ENCODE peak calls at places on chromosomes 12 and 14, in six cellular contexts. P is ovary, Y is fibroblast of mammary gland, R is HCT116, O is MM.1S, N is heart right ventricle. G is an unnamed sample.

GRCh38 chr12:113506867-113507266 is 35.2 kb upstream of the LHX5 start:
- DNase-seq in Y (no peak), R (no peak), O (no peak), N (no peak), P (no peak), G (no peak)

GRCh38 chr14:75340921-75341320 is 62.3 kb downstream of the FOS start:
- DNase-seq in Y (peak; percentile 82), R (no peak), P (no peak), N (peak; percentile 95), O (no peak), G (no peak)

GRCh38 chr14:71932229-71932951 is at the start of gene RGS6:
- DNase-seq in N (no peak), R (peak; percentile 43), O (peak; percentile 73), Y (no peak), P (peak; percentile 15), G (no peak)

GRCh38 chr12:109722753-109723109 is 9.1 kb downstream of the FAM222A start:
- DNase-seq in P (no peak), Y (no peak), R (no peak), O (no peak), N (no peak), G (no peak)

GRCh38 chr12:131045705-131046460 is 92.2 kb downstream of the ADGRD1 start:
- DNase-seq in N (no peak), O (no peak), R (no peak), P (no peak), Y (no peak), G (no peak)

GRCh38 chr12:194276-194675 is 19.7 kb downstream of the SLC6A12 start:
- DNase-seq in O (no peak), R (no peak), P (no peak), N (no peak), Y (no peak), G (no peak)

GRCh38 chr14:103384450-103385152 is 614 bp upstream of the MARK3 start:
- DNase-seq in P (no peak), N (no peak), O (no peak), Y (no peak), R (no peak), G (no peak)

GRCh38 chr12:13187399-13187798 is 9.1 kb upstream of the EMP1 start:
- DNase-seq in O (no peak), R (no peak), P (no peak), N (no peak), Y (peak; percentile 96), G (no peak)

GRCh38 chr12:92717202-92717601 is 14.4 kb downstream of the PLEKHG7 start:
- DNase-seq in O (no peak), P (no peak), N (no peak), R (peak; percentile 13), Y (peak; percentile 76), G (peak; percentile 45)

GRCh38 chr12:85829391-85829790 is 6.8 kb downstream of the RASSF9 start:
- DNase-seq in N (no peak), P (no peak), Y (peak; percentile 66), R (no peak), O (no peak), G (no peak)

GRCh38 chr14:102140027-102140749 is 491 bp downstream of the WDR20 start:
- DNase-seq in Y (no peak), O (no peak), P (no peak), N (no peak), R (no peak), G (no peak)

GRCh38 chr12:68106160-68106559 is 53.4 kb downstream of the IFNG start:
- DNase-seq in Y (peak; percentile 15), N (no peak), O (no peak), R (peak; percentile 6), P (no peak), G (peak; percentile 20)

GRCh38 chr12:79848321-79848720 is 86.6 kb downstream of the PPP1R12A start:
- DNase-seq in R (no peak), Y (no peak), N (no peak), O (no peak), P (no peak), G (no peak)

GRCh38 chr12:65670775-65671174 is 153.5 kb upstream of the HMGA2 start:
- DNase-seq in Y (peak; percentile 28), R (no peak), N (no peak), P (no peak), O (no peak), G (no peak)

GRCh38 chr12:53569174-53569557 is 57.0 kb downstream of the ATF7 start:
- DNase-seq in R (no peak), N (no peak), P (no peak), Y (peak; percentile 43), O (no peak), G (peak; percentile 23)

GRCh38 chr14:51730674-51731073 is 79.0 kb downstream of the FRMD6 start:
- DNase-seq in R (no peak), P (no peak), O (no peak), Y (no peak), N (no peak), G (no peak)

GRCh38 chr14:94558842-94559241 is 2.4 kb upstream of the SERPINA4 start:
- DNase-seq in O (no peak), Y (no peak), N (no peak), R (no peak), P (no peak), G (no peak)

GRCh38 chr12:76420221-76420620 is 72.0 kb upstream of the BBS10 start:
- DNase-seq in O (no peak), Y (no peak), R (no peak), P (no peak), N (no peak), G (no peak)

GRCh38 chr12:54300732-54301427 is at the start of gene NFE2:
- DNase-seq in P (no peak), Y (peak; percentile 63), R (no peak), N (no peak), O (peak; percentile 37), G (no peak)

GRCh38 chr12:59070534-59070933 is 150.2 kb upstream of the LRIG3 start:
- DNase-seq in R (no peak), P (no peak), Y (no peak), N (no peak), O (no peak), G (no peak)

GRCh38 chr12:131102991-131103609 is 149.4 kb downstream of the ADGRD1 start:
- DNase-seq in P (no peak), R (no peak), N (no peak), O (no peak), Y (no peak), G (no peak)

GRCh38 chr14:54570047-54570446 is 3.1 kb downstream of the SAMD4A start:
- DNase-seq in R (no peak), Y (no peak), N (no peak), O (no peak), P (no peak), G (no peak)
- H3K4me3 ChIP-seq in R (no peak overlapping the region), Y (peak overlapping the region; percentile 22), N (peak overlapping the region; percentile 10), O (no peak overlapping the region), P (no peak overlapping the region), G (no peak overlapping the region)

DNA sequence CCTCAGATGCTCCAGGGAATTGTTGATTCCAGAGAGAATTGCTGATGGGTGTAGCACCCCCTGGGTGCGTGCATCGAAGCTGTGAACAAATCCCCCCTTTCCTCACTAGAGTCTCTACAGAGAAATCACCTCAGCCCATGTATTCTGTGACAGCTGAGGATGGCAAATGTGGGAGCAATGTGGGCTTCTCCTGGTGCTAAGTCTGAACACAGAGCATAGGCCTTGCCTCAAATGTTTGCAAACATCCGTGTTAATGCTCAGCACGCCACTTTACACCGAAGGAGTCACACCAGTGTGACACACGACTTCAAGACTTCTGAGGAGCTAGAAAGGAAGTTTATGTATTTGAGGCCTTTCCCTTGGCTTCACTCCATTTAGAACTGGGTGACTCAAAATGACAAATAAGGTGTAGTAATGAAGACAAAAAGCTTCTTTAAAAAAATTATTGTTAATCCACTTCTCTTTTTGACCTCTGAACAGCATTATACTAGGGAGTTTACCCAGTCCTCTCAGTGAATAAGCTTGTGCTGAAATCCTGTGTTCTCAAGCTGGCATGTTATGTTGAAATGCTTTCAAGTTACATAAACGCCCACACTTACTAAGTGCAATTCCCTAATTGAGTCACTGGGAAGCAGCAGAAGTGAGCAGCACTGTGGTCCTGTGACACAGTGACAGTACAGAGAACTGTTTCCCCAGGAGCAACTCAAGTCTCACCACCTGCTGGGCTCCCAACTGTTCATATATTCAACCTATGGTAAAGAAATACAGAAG is 92.9 kb downstream of the FAR2 start:
- DNase-seq in P (no peak), O (no peak), Y (peak; percentile 96), N (peak; percentile 32), R (peak; percentile 49), G (peak; percentile 82)
- TF ChIP-seq CTCF in P (no peak), O (no peak), Y (peak; percentile 14), N (no peak), R (no peak), G (peak; percentile 17)

GRCh38 chr14:21096889-21097615 is 1.4 kb downstream of the ZNF219 start:
- DNase-seq in N (no peak), O (no peak), Y (no peak), R (no peak), P (no peak), G (no peak)
- H3K4me3 ChIP-seq in N (peak overlapping the region; percentile 42), O (no peak overlapping the region), Y (peak overlapping the region; percentile 30), R (no peak overlapping the region), P (peak overlapping the region; percentile 71), G (peak overlapping the region; percentile 5)

DNA sequence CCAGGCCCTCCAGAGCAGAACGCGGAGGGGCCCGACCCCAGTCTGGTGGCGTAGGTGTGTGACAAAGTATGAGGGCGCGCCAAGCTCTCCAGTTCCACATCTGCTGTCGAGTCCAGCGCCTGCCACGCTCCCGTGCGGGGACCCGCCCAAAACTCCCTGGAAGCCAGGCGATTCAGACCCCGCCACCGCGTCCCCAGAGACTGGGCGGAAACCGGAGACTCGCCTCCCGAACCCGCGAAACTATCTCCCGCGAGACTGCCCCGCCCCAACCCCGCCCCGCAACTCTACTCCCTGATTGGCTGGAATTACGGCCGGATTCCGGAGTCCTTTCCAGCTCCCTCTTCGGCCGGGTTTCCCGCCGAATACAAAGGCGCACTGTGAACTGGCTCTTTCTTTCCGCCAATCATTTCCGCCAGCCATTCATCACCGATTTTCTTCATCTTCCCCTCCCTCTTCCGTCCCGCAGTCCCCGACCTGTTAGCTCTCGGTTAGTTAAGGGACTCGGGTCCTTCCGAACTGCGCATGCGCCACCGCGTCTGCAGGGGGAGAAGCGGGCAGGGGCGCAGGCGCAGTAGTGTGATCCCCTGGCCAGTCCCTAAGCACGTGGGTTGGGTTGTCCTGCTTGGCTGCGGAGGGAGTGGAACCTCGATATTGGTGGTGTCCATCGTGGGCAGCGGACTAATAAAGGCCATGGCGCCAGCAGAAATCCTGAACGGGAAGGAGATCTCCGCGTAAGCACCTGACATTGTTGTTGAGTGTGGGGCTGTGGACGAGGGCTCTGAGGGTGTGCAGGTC is at the start of gene MTHFD1:
- DNase-seq in Y (peak; percentile 99), R (peak; percentile 97), P (peak; percentile 98), N (peak; percentile 99), O (peak; percentile 93), G (peak; percentile 99)
- TF ChIP-seq CTCF in Y (no peak), R (no peak), P (no peak), N (no peak), O (no peak), G (no peak)

G was measured in AG09309.